ENCODE peak calls at places on chromosomes 16 and 17, in eight cellular contexts. A is fibroblast of villous mesenchyme; T is neural crest cell; W is AG09319; K is HCT116; L is HFFc6; I is CD8-positive, alpha-beta T cell; O is activated CD8-positive, alpha-beta T cell treated with anti-CD3 and anti-CD28 coated beads for 36 hours. U is an unnamed sample.

GRCh38 chr17:47257651-47258339 is 4.2 kb downstream of the ITGB3 start:
- DNase-seq in A (peak; percentile 78), T (no peak), W (no peak), K (no peak), L (peak; percentile 78), I (no peak), O (no peak), U (no peak)

GRCh38 chr17:74858672-74859438 is 830 bp downstream of the GRIN2C start:
- DNase-seq in A (no peak), T (no peak), W (no peak), K (no peak), L (no peak), I (no peak), O (no peak), U (no peak)

GRCh38 chr17:694239-694638 is 20.4 kb downstream of the VPS53 start:
- DNase-seq in A (peak; percentile 94), T (no peak), W (peak; percentile 89), K (no peak), L (peak; percentile 99), I (no peak), O (no peak), U (no peak)

GRCh38 chr17:50908860-50909764 is 43.0 kb upstream of the TOB1 start:
- DNase-seq in A (no peak), T (no peak), W (no peak), K (no peak), L (no peak), I (peak; percentile 70), O (peak; percentile 77), U (no peak)

GRCh38 chr16:19765860-19766553 is 47.9 kb downstream of the IQCK start:
- DNase-seq in A (peak; percentile 28), T (no peak), W (no peak), K (no peak), L (no peak), I (no peak), O (no peak), U (no peak)

GRCh38 chr17:69047368-69048263 is 13.1 kb downstream of the ABCA9 start:
- DNase-seq in A (peak; percentile 94), T (no peak), W (peak; percentile 53), K (no peak), L (peak; percentile 8), I (no peak), O (no peak), U (no peak)

GRCh38 chr17:1344521-1344920 is 55.5 kb downstream of the YWHAE start:
- DNase-seq in A (no peak), T (no peak), W (no peak), K (no peak), L (no peak), I (no peak), O (no peak), U (no peak)

GRCh38 chr16:68093816-68094613 is 8.8 kb downstream of the NFATC3 start:
- DNase-seq in A (peak; percentile 44), T (no peak), W (no peak), K (no peak), L (peak; percentile 55), I (no peak), O (peak; percentile 39), U (no peak)

GRCh38 chr17:82343560-82343959 is 10.0 kb upstream of the SECTM1 start:
- DNase-seq in A (no peak), T (no peak), W (no peak), K (no peak), L (no peak), I (no peak), O (no peak), U (no peak)

GRCh38 chr16:70696952-70697600 is 11.2 kb upstream of the MTSS2 start:
- DNase-seq in A (no peak), T (no peak), W (no peak), K (no peak), L (no peak), I (peak; percentile 47), O (peak; percentile 75), U (no peak)

GRCh38 chr16:52756812-52757517 is 210.0 kb upstream of the TOX3 start:
- DNase-seq in A (no peak), T (no peak), W (no peak), K (no peak), L (no peak), I (no peak), O (no peak), U (no peak)

GRCh38 chr17:76476736-76477135 is 9.3 kb downstream of the AANAT start:
- DNase-seq in A (no peak), T (no peak), W (no peak), K (no peak), L (no peak), I (no peak), O (no peak), U (no peak)
- TF ChIP-seq CTCF in A (no peak), T (no peak), W (no peak), K (no peak), L (no peak), I (no peak), O (no peak), U (no peak)

GRCh38 chr17:7887038-7887481 is 1.5 kb upstream of the CHD3 start:
- DNase-seq in A (no peak), T (no peak), W (no peak), K (no peak), L (no peak), I (no peak), O (no peak), U (no peak)
- TF ChIP-seq CTCF in A (no peak), T (no peak), W (no peak), K (no peak), L (no peak), I (no peak), O (no peak), U (no peak)

DNA sequence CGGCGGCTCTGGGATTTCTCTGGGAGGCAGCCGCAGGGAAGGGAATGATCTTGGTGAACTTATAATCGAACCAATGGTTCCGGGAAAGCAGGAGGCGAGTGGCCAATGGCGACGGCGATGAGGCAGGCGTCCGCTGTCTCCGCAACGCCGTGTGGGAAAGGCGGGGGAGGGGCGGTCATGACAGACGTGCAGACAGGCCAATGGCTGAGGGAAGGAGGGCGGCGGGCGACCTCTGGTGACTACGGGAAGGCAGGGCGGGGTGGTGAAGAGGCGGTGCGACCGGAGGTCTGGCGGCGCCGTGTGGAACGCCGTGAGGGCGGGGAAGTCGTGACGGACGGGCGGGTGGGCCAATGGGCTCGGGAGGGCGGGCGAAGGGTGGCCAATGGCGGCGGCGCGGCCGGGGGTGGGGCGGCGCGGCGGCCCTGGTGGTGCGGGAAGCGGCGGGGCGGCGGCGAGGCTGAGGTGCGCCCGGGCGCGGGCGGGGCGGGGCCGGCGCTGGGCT is at the start of gene RAB40C:
- DNase-seq in A (peak; percentile 99), T (peak; percentile 99), W (peak; percentile 97), K (peak; percentile 85), L (peak; percentile 98), I (peak; percentile 99), O (peak; percentile 99), U (peak; percentile 99)
- TF ChIP-seq CTCF in A (no peak), T (peak; percentile 15), W (peak; percentile 1), K (no peak), L (peak; percentile 50), I (no peak), O (no peak), U (no peak)

GRCh38 chr16:27426423-27427408 is 24.7 kb downstream of the IL21R start:
- DNase-seq in A (peak; percentile 75), T (no peak), W (peak; percentile 53), K (peak; percentile 28), L (peak; percentile 90), I (peak; percentile 80), O (peak; percentile 90), U (peak; percentile 5)
- TF ChIP-seq CTCF in A (no peak), T (no peak), W (no peak), K (no peak), L (no peak), I (no peak), O (no peak), U (no peak)